ENCODE peak calls at places on chromosomes 13 and 19, in nine cellular contexts. P is hepatocyte; E is CD8-positive, alpha-beta memory T cell; X is brain microvascular endothelial cell; S is GM23338; H is heart left ventricle; V is neuronal stem cell; J is fibroblast of the aortic adventitia; W is epithelial cell of esophagus. Z is an unnamed sample.

GRCh38 chr13:87884874-87885273 is 213.7 kb downstream of the SLITRK5 start:
- DNase-seq in X (no peak), S (peak; percentile 40), W (peak; percentile 9), H (no peak), V (peak; percentile 15), E (no peak), J (no peak), P (peak; percentile 62), Z (no peak)

GRCh38 chr13:105552078-105552477 is 983.4 kb downstream of the EFNB2 start:
- DNase-seq in V (no peak), W (no peak), X (no peak), E (no peak), P (no peak), J (no peak), H (no peak), S (no peak), Z (no peak)

GRCh38 chr19:39144487-39145071 is 19.0 kb downstream of the PAK4 start:
- DNase-seq in W (no peak), H (no peak), E (no peak), J (peak; percentile 57), P (peak; percentile 23), S (peak; percentile 46), V (no peak), X (no peak), Z (no peak)

GRCh38 chr13:60329221-60329983 is 67.6 kb upstream of the TDRD3 start:
- DNase-seq in H (no peak), E (no peak), W (peak; percentile 42), J (peak; percentile 48), S (peak; percentile 87), X (peak; percentile 43), P (peak; percentile 67), V (peak; percentile 38), Z (no peak)

GRCh38 chr13:75481176-75482069 is 546 bp downstream of the TBC1D4 start:
- DNase-seq in P (peak; percentile 51), S (peak; percentile 68), W (peak; percentile 47), J (peak; percentile 17), V (peak; percentile 51), X (no peak), H (peak; percentile 41), E (no peak), Z (no peak)

GRCh38 chr13:72424059-72424458 is 303.4 kb downstream of the MZT1 start:
- DNase-seq in J (no peak), W (no peak), H (no peak), X (no peak), P (no peak), S (peak; percentile 39), V (no peak), E (no peak), Z (no peak)

GRCh38 chr13:29396446-29396845 is 199.0 kb downstream of the SLC7A1 start:
- DNase-seq in P (no peak), S (no peak), H (no peak), E (no peak), V (no peak), W (no peak), J (no peak), X (no peak), Z (no peak)

GRCh38 chr19:920051-920857 is 3.1 kb downstream of the KISS1R start:
- DNase-seq in P (peak; percentile 77), J (peak; percentile 17), V (no peak), X (no peak), H (no peak), S (peak; percentile 65), W (peak; percentile 42), E (peak; percentile 55), Z (no peak)

GRCh38 chr19:16373539-16373938 is 48.9 kb downstream of the KLF2 start:
- DNase-seq in W (no peak), J (peak; percentile 56), X (peak; percentile 70), S (no peak), V (no peak), P (no peak), H (no peak), E (no peak), Z (no peak)

GRCh38 chr19:12647490-12648071 is 19.0 kb downstream of the MAN2B1 start:
- DNase-seq in H (peak; percentile 67), E (no peak), V (no peak), X (peak; percentile 16), P (peak; percentile 66), S (peak; percentile 88), J (no peak), W (peak; percentile 66), Z (no peak)

GRCh38 chr13:98981596-98982195 is 3.8 kb upstream of the DOCK9 start:
- DNase-seq in X (no peak), P (no peak), V (no peak), E (no peak), J (no peak), S (no peak), W (no peak), H (no peak), Z (no peak)

GRCh38 chr19:57363734-57364181 is 407 bp downstream of the TRAPPC2B start:
- DNase-seq in P (peak; percentile 40), S (peak; percentile 15), W (peak; percentile 9), V (no peak), E (no peak), J (no peak), H (no peak), X (peak; percentile 18), Z (no peak)

GRCh38 chr19:50669319-50670101 is 20.3 kb downstream of the C19orf81 start:
- DNase-seq in W (no peak), J (peak; percentile 44), X (no peak), H (no peak), S (peak; percentile 35), V (no peak), E (no peak), P (peak; percentile 44), Z (no peak)

GRCh38 chr13:42876810-42877550 is 95.6 kb downstream of the FAM216B start:
- DNase-seq in H (no peak), S (no peak), E (no peak), P (no peak), V (no peak), X (peak; percentile 68), J (peak; percentile 84), W (peak; percentile 80), Z (peak; percentile 20)

GRCh38 chr13:22212576-22212975 is 541.7 kb downstream of the FGF9 start:
- DNase-seq in X (no peak), H (no peak), V (no peak), P (no peak), E (no peak), S (no peak), J (no peak), W (no peak), Z (no peak)

GRCh38 chr13:79775830-79776229 is 294.9 kb downstream of the NDFIP2 start:
- DNase-seq in H (no peak), E (no peak), X (peak; percentile 77), S (peak; percentile 73), W (peak; percentile 68), V (peak; percentile 40), P (peak; percentile 64), J (peak; percentile 90), Z (peak; percentile 57)

GRCh38 chr13:77565635-77566034 is 30.1 kb downstream of the SCEL start:
- DNase-seq in P (peak; percentile 33), J (peak; percentile 59), W (peak; percentile 61), E (no peak), S (peak; percentile 65), H (no peak), X (peak; percentile 25), V (peak; percentile 3), Z (no peak)

GRCh38 chr19:58553799-58554493 is 959 bp downstream of the CHMP2A start:
- DNase-seq in W (no peak), S (no peak), X (no peak), V (no peak), J (no peak), H (no peak), P (peak; percentile 15), E (no peak), Z (no peak)

GRCh38 chr19:55087542-55087935 is 11.9 kb downstream of the EPS8L1 start:
- DNase-seq in S (peak; percentile 62), W (no peak), P (no peak), V (no peak), J (no peak), E (no peak), H (peak; percentile 53), X (no peak), Z (no peak)
- H3K4me3 ChIP-seq in S (peak overlapping the region; percentile 79), W (peak overlapping the region; percentile 38), P (peak overlapping the region; percentile 15), V (peak overlapping the region; percentile 60), J (peak overlapping the region; percentile 63), E (peak overlapping the region; percentile 22), H (peak overlapping the region; percentile 49), X (peak overlapping the region; percentile 59), Z (peak overlapping the region; percentile 55)

GRCh38 chr13:46171223-46171622 is 10.8 kb downstream of the LCP1 start:
- DNase-seq in P (no peak), E (no peak), H (no peak), V (no peak), S (no peak), W (no peak), X (no peak), J (no peak), Z (no peak)
- H3K4me3 ChIP-seq in P (no peak overlapping the region), E (peak overlapping the region; percentile 35), H (no peak overlapping the region), V (no peak overlapping the region), S (no peak overlapping the region), W (no peak overlapping the region), X (no peak overlapping the region), J (no peak overlapping the region), Z (no peak overlapping the region)

GRCh38 chr19:47323872-47324271 is 8.1 kb upstream of the C5AR2 start:
- DNase-seq in P (no peak), V (no peak), X (no peak), H (no peak), S (no peak), E (no peak), J (no peak), W (no peak), Z (no peak)
- H3K4me3 ChIP-seq in P (no peak overlapping the region), V (no peak overlapping the region), X (no peak overlapping the region), H (no peak overlapping the region), S (no peak overlapping the region), E (no peak overlapping the region), J (no peak overlapping the region), W (no peak overlapping the region), Z (no peak overlapping the region)

GRCh38 chr19:20664917-20665781 is 3.8 kb upstream of the ZNF626 start:
- DNase-seq in S (peak; percentile 49), E (no peak), V (peak; percentile 24), X (no peak), W (peak; percentile 1), H (peak; percentile 70), P (peak; percentile 51), J (peak; percentile 10), Z (no peak)
- H3K4me3 ChIP-seq in S (no peak overlapping the region), E (no peak overlapping the region), V (no peak overlapping the region), X (peak overlapping the region; percentile 3), W (no peak overlapping the region), H (peak overlapping the region; percentile 12), P (no peak overlapping the region), J (no peak overlapping the region), Z (peak overlapping the region; percentile 8)

DNA sequence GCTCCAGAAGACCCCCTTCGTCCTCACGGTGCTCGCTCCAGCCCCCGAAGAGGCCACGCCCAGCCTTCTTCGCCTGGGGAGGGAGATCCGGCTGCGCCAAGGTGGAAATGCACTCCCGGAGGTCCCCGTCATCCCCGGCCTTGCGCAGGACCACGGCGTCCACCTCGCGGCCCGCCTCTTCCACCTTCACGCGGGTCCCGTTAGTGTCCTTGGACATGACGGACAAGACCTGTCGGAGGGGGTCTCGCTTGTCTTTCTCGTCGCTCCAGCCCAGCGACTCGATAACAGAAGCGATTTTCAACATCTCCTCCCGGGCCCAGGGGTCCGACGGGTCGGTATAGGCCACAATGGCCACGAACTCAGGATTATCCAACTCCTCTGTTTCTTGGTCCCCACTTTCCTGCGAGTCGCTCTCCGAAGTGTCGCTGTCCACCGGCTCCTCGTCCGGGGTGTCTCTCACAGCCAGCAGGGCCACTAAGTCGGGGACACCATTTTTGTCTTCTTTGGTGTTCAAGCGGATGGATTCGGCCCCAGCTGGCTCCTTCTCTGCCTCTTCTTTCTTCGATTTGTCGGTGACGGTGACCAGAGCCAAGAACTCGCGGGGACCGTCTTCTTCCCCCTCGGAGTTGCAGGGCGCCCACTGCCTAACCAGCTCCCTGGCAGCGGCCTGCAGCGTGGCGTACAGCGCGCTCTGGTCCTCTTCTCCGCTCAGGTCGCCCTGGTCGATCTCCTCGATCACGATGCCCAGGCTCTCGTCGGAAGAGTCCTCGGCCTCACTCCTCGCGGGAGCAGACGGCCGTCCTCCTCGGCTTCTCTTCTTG is 1.3 kb downstream of the PNMA8B start:
- DNase-seq in S (peak; percentile 45), P (no peak), H (no peak), W (no peak), X (no peak), V (no peak), J (no peak), E (no peak), Z (no peak)
- H3K4me3 ChIP-seq in S (peak overlapping the region; percentile 76), P (no peak overlapping the region), H (peak overlapping the region; percentile 49), W (no peak overlapping the region), X (no peak overlapping the region), V (peak overlapping the region; percentile 60), J (no peak overlapping the region), E (peak overlapping the region; percentile 32), Z (no peak overlapping the region)

Z was measured in AG09309.